ENCODE peak calls at places on chromosomes 4 and X, in five cellular contexts. D is retinal pigment epithelial cell, K is mesendoderm, Y is GM23338, I is adipocyte. Z is an unnamed sample.

GRCh38 chrX:1465261-1466231 is 12.8 kb upstream of the ASMTL start:
- DNase-seq in D (no peak), I (peak), K (no peak), Y (no peak), Z (no peak)

GRCh38 chrX:72023071-72023470 is 108.6 kb downstream of the RTL5 start:
- DNase-seq in Y (no peak), K (no peak), D (no peak), I (no peak), Z (no peak)

GRCh38 chr4:101205878-101206277 is 141.4 kb downstream of the PPP3CA start:
- DNase-seq in Y (peak), K (peak), D (no peak), I (no peak), Z (no peak)

GRCh38 chr4:7341486-7342222 is 93.1 kb downstream of the PSAPL1 start:
- DNase-seq in I (no peak), D (no peak), Y (no peak), K (no peak), Z (no peak)

GRCh38 chr4:100836929-100837328 is 319.1 kb upstream of the EMCN start:
- DNase-seq in D (no peak), Y (no peak), K (no peak), I (no peak), Z (no peak)

GRCh38 chr4:138984647-138985046 is 30.9 kb upstream of the NOCT start:
- DNase-seq in I (no peak), K (no peak), D (no peak), Y (no peak), Z (no peak)

GRCh38 chr4:184421558-184422155 is 52.7 kb downstream of the IRF2 start:
- DNase-seq in I (no peak), D (no peak), K (no peak), Y (no peak), Z (no peak)

GRCh38 chr4:124459922-124460301 is 252.6 kb downstream of the ANKRD50 start:
- DNase-seq in D (no peak), K (peak), I (peak), Y (peak), Z (no peak)

GRCh38 chrX:40908857-40909475 is 173.6 kb upstream of the MED14 start:
- DNase-seq in I (peak), D (peak), Y (no peak), K (peak), Z (no peak)

GRCh38 chr4:102789317-102789717 is 28.5 kb upstream of the MANBA start:
- DNase-seq in K (no peak), Y (no peak), D (peak), I (peak), Z (no peak)

GRCh38 chr4:137647375-137647774 is 115.1 kb upstream of the PCDH18 start:
- DNase-seq in D (no peak), I (no peak), Y (no peak), K (no peak), Z (no peak)